ENCODE peak calls at places on chromosome 10, in five cellular contexts. One of them, this sample, is unnamed.

GRCh38 chr10:68099736-68100135 is 9.6 kb upstream of the MYPN start:
- DNase-seq in OCI-LY7: no peak
- DNase-seq in effector memory CD4-positive, alpha-beta T cell: no peak
- DNase-seq in astrocyte: peak; percentile 86
- DNase-seq in heart right ventricle: no peak
- DNase-seq in this sample: peak; percentile 60

GRCh38 chr10:112735041-112735690 is 214.9 kb upstream of the TCF7L2 start:
- DNase-seq in effector memory CD4-positive, alpha-beta T cell: no peak
- DNase-seq in OCI-LY7: no peak
- DNase-seq in astrocyte: no peak
- DNase-seq in heart right ventricle: no peak
- DNase-seq in this sample: peak; percentile 64

GRCh38 chr10:131921191-131921590 is 20.4 kb downstream of the PPP2R2D start:
- DNase-seq in effector memory CD4-positive, alpha-beta T cell: no peak
- DNase-seq in astrocyte: no peak
- DNase-seq in OCI-LY7: no peak
- DNase-seq in heart right ventricle: no peak
- DNase-seq in this sample: no peak

GRCh38 chr10:69449841-69450240 is 1.4 kb upstream of the TSPAN15 start:
- DNase-seq in heart right ventricle: peak; percentile 73
- DNase-seq in effector memory CD4-positive, alpha-beta T cell: no peak
- DNase-seq in astrocyte: no peak
- DNase-seq in OCI-LY7: peak; percentile 66
- DNase-seq in this sample: peak; percentile 44

GRCh38 chr10:60654813-60655464 is 123.3 kb upstream of the CDK1 start:
- DNase-seq in heart right ventricle: no peak
- DNase-seq in effector memory CD4-positive, alpha-beta T cell: no peak
- DNase-seq in OCI-LY7: no peak
- DNase-seq in astrocyte: peak; percentile 66
- DNase-seq in this sample: no peak

GRCh38 chr10:35896011-35896410 is 253.9 kb upstream of the FZD8 start:
- DNase-seq in astrocyte: peak; percentile 63
- DNase-seq in heart right ventricle: no peak
- DNase-seq in OCI-LY7: no peak
- DNase-seq in effector memory CD4-positive, alpha-beta T cell: no peak
- DNase-seq in this sample: peak; percentile 82

GRCh38 chr10:132476146-132477065 is 61.2 kb upstream of the INPP5A start:
- DNase-seq in OCI-LY7: no peak
- DNase-seq in astrocyte: no peak
- DNase-seq in effector memory CD4-positive, alpha-beta T cell: no peak
- DNase-seq in heart right ventricle: no peak
- DNase-seq in this sample: no peak

GRCh38 chr10:61325183-61325582 is 128.0 kb downstream of the TMEM26 start:
- DNase-seq in effector memory CD4-positive, alpha-beta T cell: no peak
- DNase-seq in astrocyte: no peak
- DNase-seq in heart right ventricle: no peak
- DNase-seq in OCI-LY7: no peak
- DNase-seq in this sample: no peak

GRCh38 chr10:83214178-83214577 is 925.1 kb upstream of the GHITM start:
- DNase-seq in heart right ventricle: no peak
- DNase-seq in effector memory CD4-positive, alpha-beta T cell: no peak
- DNase-seq in OCI-LY7: no peak
- DNase-seq in astrocyte: peak; percentile 22
- DNase-seq in this sample: no peak

DNA sequence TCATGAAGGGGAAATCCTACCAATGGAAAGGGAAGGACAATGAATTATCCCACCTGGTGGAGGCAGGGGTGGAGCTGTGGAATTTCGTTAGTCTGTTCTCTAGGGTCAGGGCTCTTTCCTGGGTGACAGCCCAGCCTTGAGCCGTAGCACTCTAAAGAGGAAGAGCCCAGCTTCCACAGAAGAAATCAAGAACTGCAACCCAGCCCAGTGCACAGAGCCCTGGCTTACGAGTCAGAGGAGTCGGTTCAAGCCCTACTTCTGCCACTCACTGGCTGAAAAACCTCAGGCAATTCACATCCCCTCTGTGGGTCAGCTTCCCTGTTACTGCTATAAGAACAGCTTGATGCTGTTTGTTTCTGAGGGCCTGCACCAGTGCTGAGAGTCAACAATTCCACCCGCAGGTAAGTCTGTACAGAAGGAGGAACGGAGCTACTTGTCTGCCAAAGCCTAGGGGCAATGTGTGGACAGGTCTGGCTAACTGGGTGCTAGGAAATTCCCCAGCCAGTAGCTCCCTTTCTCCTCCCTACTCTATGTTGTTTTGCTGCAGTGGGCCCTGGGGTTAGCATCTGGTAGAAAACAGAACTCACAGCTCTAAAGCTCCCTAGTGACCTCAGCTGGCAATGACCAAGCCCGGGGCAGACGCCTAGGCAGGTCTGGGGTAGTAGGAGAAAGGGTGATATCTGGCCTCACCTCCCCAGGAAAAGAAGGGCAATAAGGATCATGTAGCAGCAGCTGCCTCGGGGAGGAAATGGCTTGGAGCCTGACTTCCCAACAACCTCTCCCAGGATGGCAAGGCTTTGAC is 3.3 kb downstream of the AVPI1 start:
- DNase-seq in astrocyte: peak; percentile 35
- DNase-seq in heart right ventricle: no peak
- DNase-seq in OCI-LY7: peak; percentile 14
- DNase-seq in effector memory CD4-positive, alpha-beta T cell: no peak
- DNase-seq in this sample: peak; percentile 56
- H3K4me1 ChIP-seq in astrocyte: peaks cover 31% of the 10 kb centered on the region
- H3K4me1 ChIP-seq in heart right ventricle: peaks cover 60% of the 10 kb centered on the region
- H3K4me1 ChIP-seq in OCI-LY7: peaks cover 17% of the 10 kb centered on the region
- H3K4me1 ChIP-seq in effector memory CD4-positive, alpha-beta T cell: peaks cover 10% of the 10 kb centered on the region
- H3K4me1 ChIP-seq in this sample: peaks cover 51% of the 10 kb centered on the region

DNA sequence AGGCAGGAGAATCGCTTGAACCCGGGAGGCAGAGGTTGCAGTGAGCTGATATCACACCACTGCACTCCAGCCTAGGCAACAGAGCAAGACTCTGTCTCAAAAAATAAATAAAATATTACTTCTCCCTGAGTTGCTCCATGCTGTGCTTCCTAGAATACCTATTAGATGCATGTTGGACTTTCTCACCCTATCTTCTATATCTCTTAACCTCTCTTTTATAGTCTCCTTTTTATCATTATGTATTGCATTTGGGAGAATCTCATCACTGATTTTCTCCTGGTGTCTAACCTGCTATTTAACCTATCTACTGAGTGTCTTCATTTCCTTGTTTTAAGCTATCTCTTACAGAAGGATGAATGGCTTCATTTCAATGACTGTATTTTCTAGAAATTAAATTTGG is 32.1 kb upstream of the NANOS1 start:
- DNase-seq in heart right ventricle: no peak
- DNase-seq in astrocyte: no peak
- DNase-seq in OCI-LY7: no peak
- DNase-seq in effector memory CD4-positive, alpha-beta T cell: no peak
- DNase-seq in this sample: no peak
- H3K4me1 ChIP-seq in heart right ventricle: no peaks in the 10 kb centered on the region
- H3K4me1 ChIP-seq in astrocyte: no peaks in the 10 kb centered on the region
- H3K4me1 ChIP-seq in OCI-LY7: no peaks in the 10 kb centered on the region
- H3K4me1 ChIP-seq in effector memory CD4-positive, alpha-beta T cell: no peaks in the 10 kb centered on the region
- H3K4me1 ChIP-seq in this sample: peaks cover 4% of the 10 kb centered on the region

DNA sequence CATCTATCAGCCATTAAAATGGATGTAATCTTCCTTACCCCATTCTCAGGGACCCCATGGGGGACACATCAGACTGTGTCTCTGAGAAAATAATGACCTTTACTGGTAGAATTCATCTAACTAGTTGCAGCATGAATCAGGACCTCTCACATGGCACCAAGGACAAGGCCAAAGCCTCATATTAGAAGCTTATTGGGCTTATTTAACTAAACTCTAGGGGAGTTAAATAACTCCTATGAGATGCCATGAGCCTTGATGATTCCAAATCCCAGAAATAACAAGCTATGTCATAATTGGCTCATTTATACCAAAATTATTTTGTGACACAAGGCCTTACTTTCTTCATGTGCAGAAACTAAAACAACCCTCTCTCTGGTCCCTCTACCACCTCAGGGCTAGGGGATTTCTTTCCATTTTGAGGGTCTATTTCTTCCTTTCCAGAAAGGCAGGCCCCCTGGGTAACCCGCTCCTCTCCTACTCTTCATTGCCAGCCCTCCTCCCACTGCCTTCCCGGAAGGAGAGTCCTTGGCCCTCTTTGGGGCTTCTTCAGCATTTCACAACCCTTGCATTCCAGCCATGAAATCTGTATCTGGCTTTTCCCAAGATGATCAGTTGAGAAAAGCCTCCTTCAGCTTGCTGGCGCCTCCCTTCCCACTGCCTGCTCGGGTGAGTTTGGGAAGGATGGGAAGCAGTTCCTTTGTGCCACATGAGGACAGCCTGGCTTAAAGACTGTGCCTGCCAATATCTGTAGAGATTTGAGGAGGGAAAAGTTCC is 41.8 kb upstream of the TRIM8 start:
- DNase-seq in OCI-LY7: no peak
- DNase-seq in astrocyte: no peak
- DNase-seq in heart right ventricle: no peak
- DNase-seq in effector memory CD4-positive, alpha-beta T cell: no peak
- DNase-seq in this sample: peak; percentile 79
- H3K4me1 ChIP-seq in OCI-LY7: no peaks in the 10 kb centered on the region
- H3K4me1 ChIP-seq in astrocyte: peaks cover 33% of the 10 kb centered on the region
- H3K4me1 ChIP-seq in heart right ventricle: peaks cover 80% of the 10 kb centered on the region
- H3K4me1 ChIP-seq in effector memory CD4-positive, alpha-beta T cell: no peaks in the 10 kb centered on the region
- H3K4me1 ChIP-seq in this sample: peaks cover 85% of the 10 kb centered on the region

GRCh38 chr10:103665439-103665838 is 171.9 kb downstream of the NEURL1 start:
- DNase-seq in astrocyte: no peak
- DNase-seq in OCI-LY7: no peak
- DNase-seq in heart right ventricle: no peak
- DNase-seq in effector memory CD4-positive, alpha-beta T cell: no peak
- DNase-seq in this sample: no peak
- H3K4me1 ChIP-seq in astrocyte: peaks cover 21% of the 10 kb centered on the region
- H3K4me1 ChIP-seq in OCI-LY7: no peaks in the 10 kb centered on the region
- H3K4me1 ChIP-seq in heart right ventricle: peaks cover 97% of the 10 kb centered on the region
- H3K4me1 ChIP-seq in effector memory CD4-positive, alpha-beta T cell: peaks cover 21% of the 10 kb centered on the region
- H3K4me1 ChIP-seq in this sample: peaks cover 70% of the 10 kb centered on the region

DNA sequence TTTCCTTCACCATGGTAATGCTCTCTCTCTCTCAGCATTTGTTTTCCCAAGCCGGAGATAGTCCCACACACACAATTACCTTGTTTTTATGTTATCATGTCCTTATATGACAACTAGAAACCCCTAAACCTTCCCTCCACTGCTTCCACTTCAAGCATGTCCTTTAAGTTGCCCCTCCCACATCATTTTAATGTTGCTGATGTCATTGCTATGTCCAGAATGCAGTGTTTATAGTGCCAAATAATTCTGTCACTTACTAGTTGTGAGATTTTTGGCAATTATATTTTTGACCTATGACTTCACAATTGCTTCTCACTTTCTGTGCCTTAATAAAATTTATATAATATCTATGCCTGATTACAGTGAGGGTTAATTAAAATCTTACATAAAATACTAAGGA is 645.9 kb downstream of the XPNPEP1 start:
- DNase-seq in OCI-LY7: no peak
- DNase-seq in effector memory CD4-positive, alpha-beta T cell: no peak
- DNase-seq in heart right ventricle: no peak
- DNase-seq in astrocyte: peak; percentile 13
- DNase-seq in this sample: no peak
- H3K4me1 ChIP-seq in OCI-LY7: no peaks in the 10 kb centered on the region
- H3K4me1 ChIP-seq in effector memory CD4-positive, alpha-beta T cell: no peaks in the 10 kb centered on the region
- H3K4me1 ChIP-seq in heart right ventricle: no peaks in the 10 kb centered on the region
- H3K4me1 ChIP-seq in astrocyte: no peaks in the 10 kb centered on the region
- H3K4me1 ChIP-seq in this sample: peaks cover 4% of the 10 kb centered on the region

DNA sequence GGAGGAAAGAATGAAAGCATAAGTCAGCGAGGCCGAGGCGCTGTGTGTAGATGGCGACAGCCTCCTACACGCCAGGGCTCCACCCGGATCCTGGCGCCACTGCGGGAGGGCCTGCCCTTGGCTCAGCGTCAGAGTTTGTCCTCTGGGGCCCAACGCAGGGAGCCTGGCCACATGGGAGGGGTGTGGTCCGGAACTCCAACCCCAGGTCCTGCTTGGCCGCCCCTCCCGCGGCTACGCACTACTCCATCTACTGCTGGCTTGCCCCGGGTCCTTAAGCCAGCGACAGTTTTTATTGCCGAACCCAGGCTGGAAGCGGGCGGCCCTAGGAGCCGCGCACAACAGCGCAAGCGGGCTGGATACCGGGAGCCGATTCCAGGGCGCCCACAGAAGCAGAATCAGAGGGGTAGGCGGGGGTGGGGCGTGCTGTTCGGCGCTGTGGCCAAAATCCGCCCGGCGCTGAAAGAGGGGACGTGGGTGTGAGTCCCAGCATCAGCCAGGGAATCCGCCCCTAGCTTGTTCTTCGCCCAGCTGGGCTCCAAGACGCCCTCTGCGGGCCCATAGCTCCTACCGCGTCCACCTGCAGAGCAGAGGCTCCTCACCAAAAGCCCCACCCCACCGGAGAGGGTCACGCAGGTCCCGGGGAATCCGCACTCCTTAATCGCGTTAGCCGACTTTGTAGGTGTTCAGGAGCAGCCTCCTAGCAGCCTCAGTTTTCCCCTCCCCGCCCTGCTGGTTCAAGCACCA is 4.5 kb downstream of the KAZALD1 start:
- DNase-seq in effector memory CD4-positive, alpha-beta T cell: peak; percentile 25
- DNase-seq in astrocyte: no peak
- DNase-seq in OCI-LY7: peak; percentile 71
- DNase-seq in heart right ventricle: peak; percentile 88
- DNase-seq in this sample: peak; percentile 84
- H3K4me1 ChIP-seq in effector memory CD4-positive, alpha-beta T cell: peaks cover 40% of the 10 kb centered on the region
- H3K4me1 ChIP-seq in astrocyte: peaks cover 42% of the 10 kb centered on the region
- H3K4me1 ChIP-seq in OCI-LY7: peaks cover 73% of the 10 kb centered on the region
- H3K4me1 ChIP-seq in heart right ventricle: peaks cover 65% of the 10 kb centered on the region
- H3K4me1 ChIP-seq in this sample: peaks cover 48% of the 10 kb centered on the region

GRCh38 chr10:488081-488932 is 201.2 kb downstream of the DIP2C start:
- DNase-seq in OCI-LY7: no peak
- DNase-seq in astrocyte: no peak
- DNase-seq in heart right ventricle: no peak
- DNase-seq in effector memory CD4-positive, alpha-beta T cell: no peak
- DNase-seq in this sample: no peak
- H3K4me1 ChIP-seq in OCI-LY7: peaks cover 14% of the 10 kb centered on the region
- H3K4me1 ChIP-seq in astrocyte: peaks cover 19% of the 10 kb centered on the region
- H3K4me1 ChIP-seq in heart right ventricle: peaks cover 47% of the 10 kb centered on the region
- H3K4me1 ChIP-seq in effector memory CD4-positive, alpha-beta T cell: no peaks in the 10 kb centered on the region
- H3K4me1 ChIP-seq in this sample: peaks cover 29% of the 10 kb centered on the region